ENCODE peak calls at places on chromosomes 12 and 14, in six cellular contexts. H is stimulated activated naive CD4-positive, alpha-beta T cell; K is M059J; R is ACHN; V is activated T-cell treated with anti-CD3 and anti-CD28 coated beads for 1 hour; J is cardiac septum. P is an unnamed sample.

GRCh38 chr12:5123921-5124320 is 80.2 kb downstream of the KCNA5 start:
- DNase-seq in V (no peak), H (no peak), J (no peak), K (peak; percentile 78), R (peak; percentile 10), P (no peak)

GRCh38 chr14:55353686-55354467 is 57.8 kb downstream of the ATG14 start:
- DNase-seq in K (no peak), H (no peak), V (no peak), J (no peak), R (no peak), P (no peak)

GRCh38 chr14:54138024-54138353 is 181.4 kb upstream of the BMP4 start:
- DNase-seq in J (no peak), R (no peak), V (no peak), H (no peak), K (peak; percentile 35), P (no peak)

GRCh38 chr12:117105902-117106301 is 6.7 kb upstream of the TESC start:
- DNase-seq in K (no peak), V (no peak), H (no peak), J (no peak), R (no peak), P (no peak)

GRCh38 chr14:52068741-52069616 is at the start of gene NID2:
- DNase-seq in R (peak; percentile 81), V (no peak), K (peak; percentile 92), J (peak; percentile 93), H (no peak), P (peak; percentile 91)

GRCh38 chr12:33322519-33322918 is 117.1 kb downstream of the SYT10 start:
- DNase-seq in R (peak; percentile 10), H (no peak), J (no peak), V (no peak), K (peak; percentile 1), P (no peak)

GRCh38 chr14:93538411-93538810 is 107.7 kb downstream of the UNC79 start:
- DNase-seq in H (no peak), R (peak; percentile 2), V (no peak), K (peak; percentile 4), J (no peak), P (no peak)

GRCh38 chr12:43835264-43835655 is 621 bp upstream of the TMEM117 start:
- DNase-seq in J (no peak), K (peak; percentile 19), H (no peak), R (no peak), V (no peak), P (no peak)

GRCh38 chr14:60722163-60722835 is 1.9 kb downstream of the SIX4 start:
- DNase-seq in J (no peak), R (peak; percentile 45), K (peak; percentile 78), H (no peak), V (no peak), P (no peak)

GRCh38 chr12:98379106-98379505 is 136.3 kb upstream of the TMPO start:
- DNase-seq in R (no peak), J (no peak), V (no peak), K (no peak), H (no peak), P (no peak)

GRCh38 chr14:34496679-34497513 is 34.9 kb upstream of the SPTSSA start:
- DNase-seq in H (no peak), R (peak; percentile 93), J (peak; percentile 77), V (no peak), K (peak; percentile 98), P (peak; percentile 82)

GRCh38 chr14:59918824-59919581 is 941 bp upstream of the LRRC9 start:
- DNase-seq in H (no peak), R (peak; percentile 22), J (no peak), V (no peak), K (peak; percentile 28), P (no peak)

GRCh38 chr12:27396416-27396815 is 50.1 kb upstream of the SMCO2 start:
- DNase-seq in H (no peak), K (no peak), J (no peak), R (no peak), V (no peak), P (no peak)

GRCh38 chr12:108689314-108690190 is 41.8 kb downstream of the CORO1C start:
- DNase-seq in J (no peak), H (peak; percentile 17), K (peak; percentile 52), R (no peak), V (no peak), P (no peak)

GRCh38 chr12:120961604-120962486 is 16.5 kb upstream of the HNF1A start:
- DNase-seq in K (no peak), R (peak; percentile 37), H (no peak), V (no peak), J (no peak), P (no peak)

GRCh38 chr12:40144023-40144422 is 38.1 kb upstream of the SLC2A13 start:
- DNase-seq in V (no peak), K (no peak), J (no peak), H (no peak), R (no peak), P (no peak)

GRCh38 chr12:54210400-54210790 is 21.6 kb upstream of the SMUG1 start:
- DNase-seq in J (no peak), V (no peak), R (no peak), H (no peak), K (no peak), P (no peak)

GRCh38 chr12:19397534-19397933 is 41.8 kb upstream of the AEBP2 start:
- DNase-seq in H (no peak), R (no peak), K (peak; percentile 83), J (no peak), V (no peak), P (no peak)

GRCh38 chr14:69756298-69756697 is 10.6 kb upstream of the SRSF5 start:
- DNase-seq in V (no peak), K (no peak), R (no peak), J (no peak), H (no peak), P (no peak)

GRCh38 chr14:38851109-38851508 is 251.9 kb downstream of the SEC23A start:
- DNase-seq in V (no peak), R (no peak), K (no peak), J (no peak), H (no peak), P (no peak)

GRCh38 chr14:102507891-102508312 is 1.7 kb downstream of the ANKRD9 start:
- DNase-seq in H (no peak), R (no peak), K (no peak), J (no peak), V (no peak), P (no peak)

GRCh38 chr12:14239350-14239934 is 126.0 kb upstream of the ATF7IP start:
- DNase-seq in H (no peak), R (no peak), K (peak; percentile 94), J (no peak), V (no peak), P (no peak)

GRCh38 chr14:89986475-89986874 is 30.7 kb downstream of the TDP1 start:
- DNase-seq in R (no peak), K (no peak), J (no peak), H (no peak), V (no peak), P (no peak)

GRCh38 chr12:126182619-126183236 is 1117.5 kb downstream of the AACS start:
- DNase-seq in V (no peak), K (no peak), J (no peak), H (no peak), R (no peak), P (no peak)

GRCh38 chr14:52951730-52952481 is 1.1 kb upstream of the FERMT2 start:
- DNase-seq in R (peak; percentile 71), J (no peak), K (peak; percentile 88), V (no peak), H (no peak), P (no peak)

GRCh38 chr12:53236443-53237111 is 4.6 kb upstream of the RARG start:
- DNase-seq in V (no peak), K (no peak), R (no peak), H (no peak), J (no peak), P (no peak)

GRCh38 chr12:12443482-12443881 is 86.6 kb downstream of the BORCS5 start:
- DNase-seq in H (no peak), K (no peak), V (no peak), J (no peak), R (no peak), P (no peak)

GRCh38 chr12:81021131-81021530 is 56.7 kb upstream of the ACSS3 start:
- DNase-seq in R (no peak), J (no peak), K (no peak), V (no peak), H (no peak), P (no peak)

GRCh38 chr12:22307811-22308210 is 26.7 kb downstream of the ST8SIA1 start:
- DNase-seq in J (no peak), K (no peak), R (no peak), H (no peak), V (no peak), P (no peak)

GRCh38 chr14:52998376-52999010 is 47.6 kb upstream of the FERMT2 start:
- DNase-seq in H (no peak), V (no peak), J (no peak), K (peak; percentile 18), R (no peak), P (no peak)

P was measured in mesenteric fat pad.